ENCODE peak calls at places on chromosomes 12 and 14, in six cellular contexts. P is K562, A is GM12878, N is H1, Z is GM12891, X is HepG2. H is an unnamed sample.

GRCh38 chr14:54348923-54349615 is 47.7 kb upstream of the CDKN3 start:
- DNase-seq in X (no peak), Z (no peak), P (no peak), N (no peak), A (no peak), H (no peak)

GRCh38 chr12:95393191-95393790 is 80.7 kb upstream of the METAP2 start:
- DNase-seq in A (no peak), Z (no peak), N (no peak), P (no peak), X (no peak), H (no peak)

GRCh38 chr14:67514650-67515385 is 18.3 kb upstream of the PLEKHH1 start:
- DNase-seq in P (peak; percentile 32), N (peak; percentile 77), X (no peak), A (no peak), Z (peak; percentile 63), H (peak; percentile 59)

GRCh38 chr14:99725774-99726537 is 41.9 kb downstream of the CYP46A1 start:
- DNase-seq in N (peak; percentile 50), Z (no peak), X (no peak), P (no peak), A (no peak), H (no peak)

GRCh38 chr14:30267141-30267540 is 291.8 kb upstream of the G2E3 start:
- DNase-seq in P (no peak), Z (no peak), X (no peak), N (no peak), A (no peak), H (no peak)

GRCh38 chr12:79547044-79547734 is 143.6 kb downstream of the PAWR start:
- DNase-seq in Z (no peak), P (no peak), X (peak; percentile 93), N (peak; percentile 68), A (no peak), H (no peak)

GRCh38 chr12:108828774-108829173 is 28.6 kb downstream of the SSH1 start:
- DNase-seq in P (no peak), N (no peak), Z (no peak), A (no peak), X (no peak), H (no peak)

GRCh38 chr12:103830730-103831320 is 10.2 kb downstream of the NT5DC3 start:
- DNase-seq in P (no peak), Z (no peak), N (no peak), A (no peak), X (no peak), H (no peak)

GRCh38 chr14:102206901-102207300 is 67.2 kb downstream of the WDR20 start:
- DNase-seq in P (no peak), N (no peak), A (no peak), X (no peak), Z (no peak), H (no peak)

GRCh38 chr12:25570418-25570817 is 17.3 kb upstream of the LMNTD1 start:
- DNase-seq in P (no peak), A (no peak), Z (no peak), X (no peak), N (no peak), H (no peak)
- TF ChIP-seq POLR2AphosphoS5 in P (no peak), A (no peak), Z (no peak), X (no peak), N (no peak), H (no peak)

DNA sequence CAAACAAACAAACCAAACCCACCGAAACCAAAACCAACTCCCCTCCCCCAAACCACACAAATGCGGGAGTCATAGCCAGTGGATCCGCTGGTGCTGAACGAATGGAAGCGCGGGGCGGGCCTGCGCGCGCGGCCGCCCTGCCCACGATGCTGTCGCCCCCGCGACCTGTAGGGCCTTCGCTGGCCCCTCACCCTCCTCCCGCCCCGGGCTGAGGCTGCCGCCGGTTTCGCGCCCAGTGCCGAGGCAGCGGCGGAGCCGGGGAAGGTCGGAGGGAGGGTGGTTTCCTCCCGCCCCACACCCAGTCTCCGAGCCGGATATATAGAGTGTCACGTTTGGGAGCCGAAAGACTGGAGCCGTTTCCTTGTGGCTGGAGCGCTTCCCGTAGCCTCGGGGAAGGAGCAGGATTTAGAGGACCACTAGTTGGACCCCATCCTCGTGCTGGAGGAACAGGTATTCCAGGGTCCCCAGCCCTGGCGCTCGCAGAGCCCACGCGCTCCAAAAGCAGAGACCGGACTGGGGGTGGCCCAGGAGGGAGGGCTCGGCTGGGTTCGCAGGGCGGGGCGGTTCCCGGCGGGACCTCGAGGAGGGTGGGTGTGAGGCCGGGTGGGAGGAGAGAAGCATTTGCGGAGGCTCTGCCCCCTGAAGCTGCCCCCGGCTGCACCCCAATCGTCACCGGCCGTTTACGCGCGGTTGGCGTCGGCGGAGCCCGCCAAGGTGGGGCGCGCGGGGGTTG is at the start of gene FAR2:
- DNase-seq in P (peak; percentile 53), A (no peak), N (peak; percentile 75), X (no peak), Z (peak; percentile 51), H (peak; percentile 32)
- TF ChIP-seq POLR2A in P (peak; percentile 70), A (peak; percentile 55), N (peak; percentile 71), X (no peak), Z (no peak), H (no peak)

DNA sequence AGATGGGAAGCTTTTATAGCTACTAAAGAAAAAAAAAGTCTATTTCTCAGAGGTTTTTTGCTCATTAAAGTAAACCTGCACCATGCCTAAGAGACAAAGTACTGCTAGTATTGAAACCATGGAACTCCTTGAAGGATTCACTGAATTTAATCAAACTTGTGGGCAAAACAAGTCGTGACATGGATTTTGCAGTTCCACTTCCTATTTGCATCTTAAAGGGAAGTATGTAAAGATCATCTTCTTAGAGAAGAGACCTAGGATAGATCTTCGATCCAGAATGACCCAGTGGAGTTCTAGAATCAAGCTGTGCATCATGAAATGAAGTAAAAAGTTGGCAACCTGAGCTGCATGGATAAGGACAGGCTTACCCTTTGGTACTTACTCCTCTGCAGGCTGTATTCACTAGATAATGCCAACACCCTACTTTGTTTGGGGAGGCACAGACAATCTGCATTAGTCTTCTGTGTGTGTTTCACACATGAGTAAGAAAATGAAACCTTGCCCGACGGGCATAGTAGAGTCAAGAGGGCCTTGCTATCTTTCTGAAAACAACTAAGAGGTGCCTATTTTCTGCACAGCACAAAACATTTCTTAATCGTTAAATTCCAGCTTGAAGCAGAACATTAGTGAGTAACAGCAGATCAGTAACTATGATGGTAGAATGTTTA is 1.9 kb downstream of the GNG2 start:
- DNase-seq in X (no peak), A (no peak), N (no peak), P (no peak), Z (no peak), H (no peak)
- TF ChIP-seq TAF1 in X (no peak), A (no peak), N (no peak), P (no peak), Z (no peak), H (no peak)

DNA sequence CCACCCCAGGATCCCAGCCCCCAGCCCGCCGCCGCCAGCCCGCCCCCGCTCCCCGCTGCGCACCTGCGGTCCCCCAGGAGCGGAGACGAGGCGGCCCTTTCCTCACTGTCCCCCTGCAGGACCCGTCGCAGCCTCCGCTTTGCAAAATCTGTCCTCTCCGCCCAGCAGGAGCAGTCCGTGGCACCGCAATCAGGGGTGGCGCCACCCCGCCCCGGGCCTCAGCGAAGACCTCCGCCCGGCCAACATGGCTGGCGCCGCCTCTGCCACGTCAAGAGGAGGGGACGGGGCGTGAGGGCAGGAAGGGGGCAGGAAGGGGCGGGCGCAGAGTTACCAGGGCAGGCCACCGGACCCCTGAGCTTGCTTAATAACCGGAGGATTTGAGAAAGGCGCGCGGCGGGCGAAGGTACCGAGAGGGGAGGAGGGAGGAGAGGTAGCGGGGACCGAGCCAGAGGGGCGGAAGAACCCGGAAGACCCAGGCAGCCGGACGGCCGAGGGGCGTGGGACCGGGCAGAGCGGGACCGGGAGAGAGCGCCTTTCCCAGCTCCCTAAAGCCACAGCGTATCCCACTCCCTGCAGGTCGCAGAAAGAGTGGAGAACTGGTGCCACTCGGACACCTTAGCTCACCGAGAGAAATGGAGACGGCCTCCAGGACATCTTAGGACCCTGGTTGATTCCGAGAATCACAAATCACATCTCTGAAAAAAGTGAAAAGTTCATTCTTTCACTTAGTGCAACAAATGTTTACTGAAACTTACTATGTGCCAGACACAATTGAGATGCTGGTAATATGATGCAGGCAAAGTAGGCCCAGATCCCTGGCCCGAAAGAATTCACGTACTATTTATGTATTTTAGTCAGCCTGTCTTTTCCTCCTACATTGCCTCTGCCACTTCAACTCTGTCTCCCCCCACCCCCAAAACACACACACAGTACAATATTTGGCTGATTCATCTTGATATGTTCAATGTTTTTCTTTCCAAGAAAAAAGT is at the start of gene SEC23A:
- DNase-seq in Z (peak; percentile 77), A (no peak), N (peak; percentile 92), X (peak; percentile 99), P (peak; percentile 75), H (peak; percentile 79)
- TF ChIP-seq POLR2AphosphoS5 in Z (peak; percentile 52), A (peak; percentile 82), N (peak; percentile 74), X (peak; percentile 98), P (peak; percentile 43), H (peak; percentile 77)

DNA sequence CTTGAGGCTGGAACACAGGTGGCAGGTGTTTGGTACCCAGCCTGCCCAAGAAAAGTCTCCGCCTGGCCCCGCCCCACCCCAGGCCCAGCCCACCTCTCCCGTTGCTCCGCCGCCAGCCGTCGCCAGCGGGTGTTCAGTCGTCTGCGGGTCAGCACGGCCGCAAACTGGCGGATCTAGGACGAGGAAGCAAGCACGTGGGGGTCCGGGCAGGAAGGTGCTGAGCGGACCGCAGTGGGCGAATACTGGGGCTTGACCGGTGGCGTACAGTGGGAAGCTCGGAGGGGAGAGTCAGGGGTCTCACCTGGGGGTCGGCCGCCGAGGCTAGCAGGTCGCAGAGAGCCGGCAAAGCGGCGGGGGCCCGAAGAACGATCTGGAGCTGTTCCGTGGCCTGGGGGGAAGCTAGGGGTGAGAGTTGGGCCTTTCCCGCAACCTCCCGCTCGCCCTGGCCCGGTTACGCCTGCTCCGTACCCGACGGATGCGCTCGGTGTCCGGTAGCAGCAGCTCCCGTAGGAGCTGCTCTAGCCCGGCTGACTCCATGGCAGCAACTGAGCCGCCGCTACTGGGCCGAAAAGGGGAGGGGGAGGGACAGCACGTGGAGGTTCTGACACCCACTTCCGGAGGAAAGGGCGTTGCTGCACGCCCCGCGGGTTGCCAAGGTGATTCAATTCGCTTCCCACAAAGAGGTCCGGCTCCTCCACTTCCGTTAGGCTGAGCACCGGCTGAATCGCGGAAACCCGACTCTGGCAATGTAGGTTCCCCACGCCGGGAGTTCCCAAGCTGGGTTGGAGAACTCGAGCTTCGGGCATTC is at the start of gene IPO4:
- DNase-seq in X (peak; percentile 100), A (peak; percentile 88), P (peak; percentile 94), Z (peak; percentile 99), N (peak; percentile 93), H (peak; percentile 99)
- TF ChIP-seq POLR2A in X (peak; percentile 98), A (peak; percentile 94), P (peak; percentile 88), Z (peak; percentile 96), N (no peak), H (peak; percentile 94)

DNA sequence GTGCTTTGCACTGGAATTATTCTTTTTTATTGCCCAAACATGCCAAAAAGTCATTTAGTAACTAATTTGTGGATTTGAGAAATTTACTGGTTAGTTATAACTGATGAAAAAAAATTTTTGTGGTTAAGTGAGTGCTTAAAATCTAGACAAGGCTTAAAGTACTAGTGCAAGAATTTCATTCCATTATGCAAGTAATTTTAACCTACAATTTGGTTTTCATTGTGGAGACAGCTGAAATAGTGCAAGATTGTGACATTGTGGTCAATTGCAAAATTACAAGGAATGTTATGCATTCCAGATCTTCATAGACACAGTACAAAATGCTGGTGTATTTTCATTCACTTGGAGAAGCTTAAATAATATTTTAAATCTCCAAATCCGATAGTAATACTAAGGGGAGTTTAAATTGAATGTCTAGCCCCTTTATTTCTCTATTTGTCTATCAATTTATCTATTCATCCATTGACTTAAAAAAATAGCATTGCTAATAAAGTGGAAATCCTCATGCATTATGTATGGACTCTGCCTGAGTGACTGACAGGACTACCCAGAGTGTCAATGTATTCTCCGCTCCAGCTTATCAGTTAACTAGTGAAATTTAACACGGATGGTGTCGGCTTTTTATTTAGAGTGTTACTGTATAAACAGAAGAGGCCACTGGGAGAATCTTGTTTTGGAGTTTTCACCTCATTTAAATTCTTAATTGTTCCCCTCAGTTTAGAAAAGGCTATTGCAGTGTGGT is 125.9 kb downstream of the ALX1 start:
- DNase-seq in A (no peak), P (no peak), Z (no peak), N (no peak), X (no peak), H (no peak)
- TF ChIP-seq TAF1 in A (no peak), P (no peak), Z (no peak), N (no peak), X (no peak), H (no peak)